ENCODE peak calls at places on chromosomes 6 and 20, in ten cellular contexts. S is A549; M is mucosa of descending colon; U is ascending aorta; B is AG09309; N is stimulated activated CD4-positive, alpha-beta T cell treated with anti-CD3 and anti-CD28 coated beads, Interleukin-2, amount 100 ng/mL, for 48 hours; O is ACHN; A is GM23248; Y is C1 segment of cervical spinal cord; W is osteocyte. V is an unnamed sample.

GRCh38 chr6:164412566-164412965 is 896.8 kb downstream of the C6orf118 start:
- DNase-seq in O (no peak), A (no peak), B (no peak), M (no peak), S (no peak), W (no peak), Y (no peak), U (no peak), N (no peak), V (no peak)

GRCh38 chr6:117389227-117390057 is 36.3 kb downstream of the ROS1 start:
- DNase-seq in B (no peak), W (no peak), M (peak; percentile 16), O (no peak), S (peak; percentile 5), U (no peak), N (no peak), A (peak; percentile 56), Y (no peak), V (no peak)

GRCh38 chr6:30914854-30915590 is 984 bp downstream of the VARS2 start:
- DNase-seq in M (peak; percentile 23), Y (no peak), S (no peak), U (no peak), N (no peak), O (no peak), A (peak; percentile 31), B (no peak), W (no peak), V (no peak)

GRCh38 chr20:61387204-61387958 is 135.3 kb downstream of the CDH4 start:
- DNase-seq in B (no peak), S (peak; percentile 22), O (peak; percentile 47), N (no peak), M (peak; percentile 30), Y (no peak), A (peak; percentile 62), U (no peak), W (no peak), V (no peak)

GRCh38 chr6:96236471-96236870 is 220.7 kb downstream of the FUT9 start:
- DNase-seq in W (no peak), U (no peak), Y (no peak), M (no peak), S (no peak), A (no peak), O (peak; percentile 57), B (no peak), N (no peak), V (no peak)

GRCh38 chr6:25454141-25454540 is 175.0 kb downstream of the CARMIL1 start:
- DNase-seq in Y (no peak), M (no peak), O (no peak), U (no peak), A (peak; percentile 59), S (no peak), N (no peak), W (no peak), B (no peak), V (no peak)

GRCh38 chr6:52457096-52457495 is 37.0 kb downstream of the EFHC1 start:
- DNase-seq in Y (no peak), O (no peak), W (no peak), U (no peak), S (no peak), N (no peak), M (no peak), B (no peak), A (no peak), V (no peak)

GRCh38 chr6:31728767-31729514 is at the start of gene DDAH2:
- DNase-seq in B (no peak), N (no peak), Y (no peak), S (no peak), O (no peak), A (no peak), W (no peak), M (peak; percentile 42), U (no peak), V (no peak)

GRCh38 chr6:96853083-96853482 is 15.8 kb upstream of the GPR63 start:
- DNase-seq in W (no peak), A (no peak), S (no peak), B (no peak), N (no peak), M (no peak), U (no peak), O (no peak), Y (no peak), V (no peak)

GRCh38 chr6:1821188-1822183 is 211.8 kb downstream of the FOXC1 start:
- DNase-seq in Y (no peak), B (peak; percentile 75), A (peak; percentile 63), S (no peak), O (no peak), U (no peak), M (no peak), N (no peak), W (no peak), V (no peak)

GRCh38 chr6:161318456-161318855 is 44.6 kb upstream of the AGPAT4 start:
- DNase-seq in S (no peak), N (no peak), W (no peak), Y (no peak), B (no peak), O (no peak), M (no peak), A (no peak), U (no peak), V (peak; percentile 54)

GRCh38 chr6:113558966-113559365 is 298.2 kb upstream of the MARCKS start:
- DNase-seq in O (peak; percentile 17), M (no peak), Y (no peak), S (no peak), U (no peak), B (peak; percentile 71), W (no peak), N (no peak), A (peak; percentile 67), V (no peak)

GRCh38 chr20:41643504-41643938 is 25.3 kb upstream of the CHD6 start:
- DNase-seq in B (no peak), W (no peak), S (peak; percentile 18), O (peak; percentile 5), N (no peak), Y (no peak), U (no peak), A (peak; percentile 38), M (peak; percentile 54), V (no peak)

GRCh38 chr6:141282263-141282662 is 850.5 kb upstream of the GJE1 start:
- DNase-seq in S (no peak), B (no peak), A (no peak), N (no peak), Y (no peak), O (no peak), U (no peak), W (no peak), M (no peak), V (no peak)

GRCh38 chr20:63773571-63774347 is 34.2 kb downstream of the SLC2A4RG start:
- DNase-seq in M (no peak), N (no peak), S (no peak), B (no peak), A (no peak), U (no peak), W (no peak), Y (no peak), O (no peak), V (no peak)

GRCh38 chr6:8738951-8739350 is 303.6 kb upstream of the SLC35B3 start:
- DNase-seq in M (no peak), U (no peak), N (no peak), S (no peak), O (no peak), Y (no peak), B (no peak), W (no peak), A (no peak), V (no peak)

GRCh38 chr6:35370124-35370741 is 27.9 kb downstream of the PPARD start:
- DNase-seq in O (peak; percentile 69), M (no peak), Y (no peak), N (peak; percentile 26), B (peak; percentile 95), U (peak; percentile 93), S (peak; percentile 35), W (no peak), A (peak; percentile 99), V (peak; percentile 26)

GRCh38 chr6:63447134-63447533 is 125.1 kb upstream of the LOC128125822 start:
- DNase-seq in W (no peak), M (no peak), U (no peak), B (no peak), A (no peak), N (no peak), O (no peak), S (no peak), Y (no peak), V (no peak)

GRCh38 chr20:41783423-41784220 is 165.4 kb upstream of the CHD6 start:
- DNase-seq in W (no peak), Y (no peak), U (no peak), B (no peak), M (no peak), S (no peak), O (no peak), A (no peak), N (no peak), V (no peak)

GRCh38 chr20:48295445-48295903 is 510.2 kb upstream of the SULF2 start:
- DNase-seq in W (no peak), N (no peak), S (peak; percentile 80), B (peak; percentile 89), U (no peak), Y (no peak), M (no peak), O (peak; percentile 95), A (peak; percentile 91), V (no peak)

GRCh38 chr20:48791666-48792071 is 36.1 kb downstream of the PREX1 start:
- DNase-seq in Y (no peak), W (no peak), U (peak; percentile 78), A (peak; percentile 80), M (no peak), N (no peak), O (no peak), B (peak; percentile 59), S (no peak), V (no peak)

GRCh38 chr6:90249458-90249857 is 47.2 kb downstream of the BACH2 start:
- DNase-seq in S (no peak), N (peak; percentile 41), A (no peak), U (no peak), O (no peak), W (no peak), Y (no peak), B (no peak), M (no peak), V (no peak)

GRCh38 chr6:46378882-46379405 is 112.3 kb downstream of the RCAN2 start:
- DNase-seq in N (no peak), Y (no peak), U (no peak), A (no peak), O (no peak), B (no peak), M (no peak), S (no peak), W (no peak), V (no peak)

GRCh38 chr6:149545258-149545753 is 537 bp downstream of the PPIL4 start:
- DNase-seq in B (peak; percentile 21), O (peak; percentile 58), U (peak; percentile 75), N (peak; percentile 17), W (peak; percentile 89), A (peak; percentile 89), S (no peak), M (peak; percentile 51), Y (no peak), V (peak; percentile 21)

GRCh38 chr6:18432180-18432579 is 45.0 kb downstream of the RNF144B start:
- DNase-seq in U (no peak), Y (no peak), M (no peak), A (peak; percentile 68), S (no peak), N (no peak), W (no peak), B (peak; percentile 44), O (peak; percentile 27), V (no peak)

GRCh38 chr6:87209812-87210211 is 54.4 kb downstream of the ZNF292 start:
- DNase-seq in A (no peak), M (no peak), B (no peak), O (no peak), Y (no peak), S (no peak), U (no peak), N (no peak), W (no peak), V (no peak)

GRCh38 chr6:106939848-106940247 is 34.7 kb downstream of the CD24 start:
- DNase-seq in S (no peak), Y (no peak), W (no peak), B (no peak), O (no peak), U (no peak), A (no peak), N (no peak), M (no peak), V (no peak)

GRCh38 chr6:27994616-27995015 is 37.6 kb downstream of the OR2B6 start:
- DNase-seq in B (no peak), S (no peak), N (no peak), A (no peak), M (no peak), W (no peak), U (no peak), O (no peak), Y (no peak), V (no peak)

V was measured in substantia nigra.